ENCODE peak calls at places on chromosomes 4 and X, in eight cellular contexts. One of them, this sample, is unnamed.

GRCh38 chrX:55908685-55909212 is 191.2 kb downstream of the RRAGB start:
- DNase-seq in AG09309: no peak
- DNase-seq in keratinocyte: no peak
- DNase-seq in brain microvascular endothelial cell: no peak
- DNase-seq in SK-N-MC: no peak
- DNase-seq in thyroid gland: peak
- DNase-seq in tibial nerve: no peak
- DNase-seq in fibroblast of lung: peak
- DNase-seq in this sample: no peak

GRCh38 chr4:15182600-15183222 is 180.4 kb downstream of the CPEB2 start:
- DNase-seq in AG09309: no peak
- DNase-seq in keratinocyte: no peak
- DNase-seq in brain microvascular endothelial cell: peak
- DNase-seq in SK-N-MC: no peak
- DNase-seq in thyroid gland: no peak
- DNase-seq in tibial nerve: no peak
- DNase-seq in fibroblast of lung: no peak
- DNase-seq in this sample: no peak

GRCh38 chrX:92231391-92231790 is 452.2 kb downstream of the PCDH11X start:
- DNase-seq in AG09309: no peak
- DNase-seq in keratinocyte: no peak
- DNase-seq in brain microvascular endothelial cell: no peak
- DNase-seq in SK-N-MC: no peak
- DNase-seq in thyroid gland: no peak
- DNase-seq in tibial nerve: no peak
- DNase-seq in fibroblast of lung: no peak
- DNase-seq in this sample: no peak

GRCh38 chr4:185016946-185017797 is 1.1 kb upstream of the HELT start:
- DNase-seq in AG09309: no peak
- DNase-seq in keratinocyte: no peak
- DNase-seq in brain microvascular endothelial cell: no peak
- DNase-seq in SK-N-MC: no peak
- DNase-seq in thyroid gland: no peak
- DNase-seq in tibial nerve: no peak
- DNase-seq in fibroblast of lung: peak
- DNase-seq in this sample: no peak

GRCh38 chr4:90095000-90095399 is 32.2 kb upstream of the CCSER1 start:
- DNase-seq in AG09309: no peak
- DNase-seq in keratinocyte: no peak
- DNase-seq in brain microvascular endothelial cell: no peak
- DNase-seq in SK-N-MC: no peak
- DNase-seq in thyroid gland: no peak
- DNase-seq in tibial nerve: no peak
- DNase-seq in fibroblast of lung: no peak
- DNase-seq in this sample: no peak

GRCh38 chrX:118459494-118459893 is 36.1 kb upstream of the DOCK11 start:
- DNase-seq in AG09309: peak
- DNase-seq in keratinocyte: no peak
- DNase-seq in brain microvascular endothelial cell: peak
- DNase-seq in SK-N-MC: no peak
- DNase-seq in thyroid gland: no peak
- DNase-seq in tibial nerve: no peak
- DNase-seq in fibroblast of lung: peak
- DNase-seq in this sample: no peak

GRCh38 chr4:129218897-129219296 is 122.9 kb downstream of the C4orf33 start:
- DNase-seq in AG09309: no peak
- DNase-seq in keratinocyte: no peak
- DNase-seq in brain microvascular endothelial cell: peak
- DNase-seq in SK-N-MC: no peak
- DNase-seq in thyroid gland: no peak
- DNase-seq in tibial nerve: no peak
- DNase-seq in fibroblast of lung: no peak
- DNase-seq in this sample: no peak

GRCh38 chr4:100823066-100823992 is 305.5 kb upstream of the EMCN start:
- DNase-seq in AG09309: peak
- DNase-seq in keratinocyte: peak
- DNase-seq in brain microvascular endothelial cell: peak
- DNase-seq in SK-N-MC: no peak
- DNase-seq in thyroid gland: no peak
- DNase-seq in tibial nerve: no peak
- DNase-seq in fibroblast of lung: no peak
- DNase-seq in this sample: no peak

GRCh38 chr4:96642486-96642885 is 802.6 kb downstream of the PDHA2 start:
- DNase-seq in AG09309: no peak
- DNase-seq in keratinocyte: no peak
- DNase-seq in brain microvascular endothelial cell: no peak
- DNase-seq in SK-N-MC: no peak
- DNase-seq in thyroid gland: no peak
- DNase-seq in tibial nerve: no peak
- DNase-seq in fibroblast of lung: no peak
- DNase-seq in this sample: no peak

GRCh38 chr4:8730681-8731080 is 138.1 kb downstream of the CPZ start:
- DNase-seq in AG09309: no peak
- DNase-seq in keratinocyte: no peak
- DNase-seq in brain microvascular endothelial cell: no peak
- DNase-seq in SK-N-MC: no peak
- DNase-seq in thyroid gland: no peak
- DNase-seq in tibial nerve: no peak
- DNase-seq in fibroblast of lung: no peak
- DNase-seq in this sample: no peak

GRCh38 chr4:112748352-112748900 is 111.5 kb downstream of the LARP7 start:
- DNase-seq in AG09309: no peak
- DNase-seq in keratinocyte: no peak
- DNase-seq in brain microvascular endothelial cell: no peak
- DNase-seq in SK-N-MC: no peak
- DNase-seq in thyroid gland: no peak
- DNase-seq in tibial nerve: no peak
- DNase-seq in fibroblast of lung: no peak
- DNase-seq in this sample: no peak

GRCh38 chr4:56286763-56287162 is 100.5 kb downstream of the AASDH start:
- DNase-seq in AG09309: no peak
- DNase-seq in keratinocyte: no peak
- DNase-seq in brain microvascular endothelial cell: no peak
- DNase-seq in SK-N-MC: no peak
- DNase-seq in thyroid gland: no peak
- DNase-seq in tibial nerve: no peak
- DNase-seq in fibroblast of lung: no peak
- DNase-seq in this sample: no peak

GRCh38 chr4:37601527-37601926 is 84.6 kb downstream of the RELL1 start:
- DNase-seq in AG09309: peak
- DNase-seq in keratinocyte: no peak
- DNase-seq in brain microvascular endothelial cell: peak
- DNase-seq in SK-N-MC: no peak
- DNase-seq in thyroid gland: no peak
- DNase-seq in tibial nerve: no peak
- DNase-seq in fibroblast of lung: peak
- DNase-seq in this sample: no peak

GRCh38 chr4:15718465-15718864 is 15.6 kb downstream of the BST1 start:
- DNase-seq in AG09309: no peak
- DNase-seq in keratinocyte: no peak
- DNase-seq in brain microvascular endothelial cell: no peak
- DNase-seq in SK-N-MC: no peak
- DNase-seq in thyroid gland: no peak
- DNase-seq in tibial nerve: no peak
- DNase-seq in fibroblast of lung: no peak
- DNase-seq in this sample: no peak

GRCh38 chr4:10732235-10732975 is 47.8 kb upstream of the CLNK start:
- DNase-seq in AG09309: no peak
- DNase-seq in keratinocyte: no peak
- DNase-seq in brain microvascular endothelial cell: no peak
- DNase-seq in SK-N-MC: no peak
- DNase-seq in thyroid gland: no peak
- DNase-seq in tibial nerve: no peak
- DNase-seq in fibroblast of lung: no peak
- DNase-seq in this sample: no peak

GRCh38 chrX:40176256-40176978 is 78.7 kb upstream of the BCOR start:
- DNase-seq in AG09309: no peak
- DNase-seq in keratinocyte: no peak
- DNase-seq in brain microvascular endothelial cell: no peak
- DNase-seq in SK-N-MC: no peak
- DNase-seq in thyroid gland: peak
- DNase-seq in tibial nerve: no peak
- DNase-seq in fibroblast of lung: no peak
- DNase-seq in this sample: no peak

GRCh38 chr4:178414042-178414441 is 971.8 kb upstream of the AGA start:
- DNase-seq in AG09309: no peak
- DNase-seq in keratinocyte: no peak
- DNase-seq in brain microvascular endothelial cell: no peak
- DNase-seq in SK-N-MC: no peak
- DNase-seq in thyroid gland: no peak
- DNase-seq in tibial nerve: no peak
- DNase-seq in fibroblast of lung: no peak
- DNase-seq in this sample: no peak

GRCh38 chrX:68938244-68939004 is 109.6 kb downstream of the EFNB1 start:
- DNase-seq in AG09309: no peak
- DNase-seq in keratinocyte: no peak
- DNase-seq in brain microvascular endothelial cell: no peak
- DNase-seq in SK-N-MC: no peak
- DNase-seq in thyroid gland: no peak
- DNase-seq in tibial nerve: no peak
- DNase-seq in fibroblast of lung: peak
- DNase-seq in this sample: no peak

GRCh38 chrX:65488496-65488895 is 46.1 kb downstream of the LAS1L start:
- DNase-seq in AG09309: no peak
- DNase-seq in keratinocyte: no peak
- DNase-seq in brain microvascular endothelial cell: no peak
- DNase-seq in SK-N-MC: no peak
- DNase-seq in thyroid gland: no peak
- DNase-seq in tibial nerve: no peak
- DNase-seq in fibroblast of lung: no peak
- DNase-seq in this sample: no peak

GRCh38 chr4:76690091-76690905 is 207.6 kb downstream of the SOWAHB start:
- DNase-seq in AG09309: no peak
- DNase-seq in keratinocyte: no peak
- DNase-seq in brain microvascular endothelial cell: no peak
- DNase-seq in SK-N-MC: no peak
- DNase-seq in thyroid gland: no peak
- DNase-seq in tibial nerve: no peak
- DNase-seq in fibroblast of lung: peak
- DNase-seq in this sample: no peak
- H3K4me3 ChIP-seq in AG09309: peak
- H3K4me3 ChIP-seq in keratinocyte: peak
- H3K4me3 ChIP-seq in brain microvascular endothelial cell: peak
- H3K4me3 ChIP-seq in SK-N-MC: peak
- H3K4me3 ChIP-seq in thyroid gland: no peak
- H3K4me3 ChIP-seq in tibial nerve: peak
- H3K4me3 ChIP-seq in fibroblast of lung: peak
- H3K4me3 ChIP-seq in this sample: peak

DNA sequence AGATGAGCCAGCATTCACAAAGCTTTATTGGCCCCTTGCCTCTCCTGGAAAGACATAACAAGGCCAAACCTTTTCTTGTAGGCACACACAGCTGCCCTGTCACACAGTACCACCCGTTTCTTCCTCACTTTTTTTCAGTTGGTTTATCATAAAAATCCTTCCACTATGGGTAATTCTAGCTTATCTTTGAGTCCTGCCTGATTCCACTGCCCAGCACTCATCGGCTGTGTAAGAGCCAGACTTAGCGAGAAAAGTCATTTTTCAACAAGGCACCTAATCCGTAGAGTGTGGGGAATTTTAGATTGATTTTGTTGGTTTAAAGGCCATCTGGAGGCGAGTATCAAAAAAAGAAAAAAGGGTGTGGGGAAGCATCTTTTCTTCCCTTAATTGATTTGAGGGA is 134.3 kb downstream of the TET2 start:
- DNase-seq in AG09309: no peak
- DNase-seq in keratinocyte: no peak
- DNase-seq in brain microvascular endothelial cell: no peak
- DNase-seq in SK-N-MC: no peak
- DNase-seq in thyroid gland: no peak
- DNase-seq in tibial nerve: no peak
- DNase-seq in fibroblast of lung: no peak
- DNase-seq in this sample: no peak
- H3K4me3 ChIP-seq in AG09309: no peak
- H3K4me3 ChIP-seq in keratinocyte: no peak
- H3K4me3 ChIP-seq in brain microvascular endothelial cell: no peak
- H3K4me3 ChIP-seq in SK-N-MC: no peak
- H3K4me3 ChIP-seq in thyroid gland: no peak
- H3K4me3 ChIP-seq in tibial nerve: no peak
- H3K4me3 ChIP-seq in fibroblast of lung: no peak
- H3K4me3 ChIP-seq in this sample: no peak

DNA sequence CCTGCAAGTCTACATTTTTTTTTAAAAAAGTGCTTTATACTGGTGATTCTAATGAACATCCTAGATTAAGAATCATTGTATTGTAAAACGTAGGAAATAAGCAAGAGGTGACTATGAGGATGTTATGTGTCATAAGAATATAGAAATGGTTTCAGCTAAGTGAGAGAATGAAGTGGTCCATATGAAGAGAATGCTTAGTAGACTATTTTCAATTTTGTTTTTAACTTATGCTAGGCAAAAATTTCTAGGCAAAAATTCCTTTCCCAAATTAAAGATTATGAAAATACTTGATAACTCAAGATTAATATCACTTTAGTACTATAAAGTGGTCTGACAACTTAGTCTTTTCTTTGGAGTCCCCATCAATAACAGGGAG is 825 bp downstream of the DYNLT3 start:
- DNase-seq in AG09309: no peak
- DNase-seq in keratinocyte: no peak
- DNase-seq in brain microvascular endothelial cell: no peak
- DNase-seq in SK-N-MC: no peak
- DNase-seq in thyroid gland: no peak
- DNase-seq in tibial nerve: no peak
- DNase-seq in fibroblast of lung: no peak
- DNase-seq in this sample: no peak
- H3K4me3 ChIP-seq in AG09309: peak
- H3K4me3 ChIP-seq in keratinocyte: peak
- H3K4me3 ChIP-seq in brain microvascular endothelial cell: peak
- H3K4me3 ChIP-seq in SK-N-MC: no peak
- H3K4me3 ChIP-seq in thyroid gland: peak
- H3K4me3 ChIP-seq in tibial nerve: peak
- H3K4me3 ChIP-seq in fibroblast of lung: peak
- H3K4me3 ChIP-seq in this sample: peak

GRCh38 chr4:995311-996026 is 2.3 kb upstream of the SLC26A1 start:
- DNase-seq in AG09309: no peak
- DNase-seq in keratinocyte: no peak
- DNase-seq in brain microvascular endothelial cell: no peak
- DNase-seq in SK-N-MC: no peak
- DNase-seq in thyroid gland: no peak
- DNase-seq in tibial nerve: no peak
- DNase-seq in fibroblast of lung: no peak
- DNase-seq in this sample: no peak

GRCh38 chr4:992297-993110 is 700 bp downstream of the SLC26A1 start:
- DNase-seq in AG09309: no peak
- DNase-seq in keratinocyte: no peak
- DNase-seq in brain microvascular endothelial cell: no peak
- DNase-seq in SK-N-MC: no peak
- DNase-seq in thyroid gland: peak
- DNase-seq in tibial nerve: no peak
- DNase-seq in fibroblast of lung: no peak
- DNase-seq in this sample: no peak

GRCh38 chr4:990746-991367 is 2.3 kb downstream of the SLC26A1 start:
- DNase-seq in AG09309: no peak
- DNase-seq in keratinocyte: no peak
- DNase-seq in brain microvascular endothelial cell: no peak
- DNase-seq in SK-N-MC: no peak
- DNase-seq in thyroid gland: no peak
- DNase-seq in tibial nerve: no peak
- DNase-seq in fibroblast of lung: no peak
- DNase-seq in this sample: no peak

GRCh38 chr4:991451-992296 is 1.5 kb downstream of the SLC26A1 start:
- DNase-seq in AG09309: no peak
- DNase-seq in keratinocyte: no peak
- DNase-seq in brain microvascular endothelial cell: no peak
- DNase-seq in SK-N-MC: no peak
- DNase-seq in thyroid gland: no peak
- DNase-seq in tibial nerve: no peak
- DNase-seq in fibroblast of lung: no peak
- DNase-seq in this sample: no peak

GRCh38 chr4:993111-994029 is at the start of gene SLC26A1:
- DNase-seq in AG09309: no peak
- DNase-seq in keratinocyte: no peak
- DNase-seq in brain microvascular endothelial cell: no peak
- DNase-seq in SK-N-MC: no peak
- DNase-seq in thyroid gland: no peak
- DNase-seq in tibial nerve: no peak
- DNase-seq in fibroblast of lung: no peak
- DNase-seq in this sample: no peak
- H3K4me3 ChIP-seq in AG09309: no peak
- H3K4me3 ChIP-seq in keratinocyte: no peak
- H3K4me3 ChIP-seq in brain microvascular endothelial cell: no peak
- H3K4me3 ChIP-seq in SK-N-MC: no peak
- H3K4me3 ChIP-seq in thyroid gland: no peak
- H3K4me3 ChIP-seq in tibial nerve: no peak
- H3K4me3 ChIP-seq in fibroblast of lung: no peak
- H3K4me3 ChIP-seq in this sample: no peak

This sample was measured in thoracic aorta.